ENCODE peak calls at places on chromosomes 2 and 18, in seven cellular contexts. H is GDM1, T is fibroblast of the aortic adventitia, X is nephron progenitor cell, O is G401, M is T-helper 2 cell, S is HFF-Myc. P is an unnamed sample.

GRCh38 chr2:201707753-201708152 is 9.3 kb upstream of the MPP4 start:
- DNase-seq in H (no peak), T (peak; percentile 81), X (no peak), O (peak; percentile 29), M (no peak), S (no peak), P (no peak)

GRCh38 chr2:69032336-69032735 is 19.4 kb downstream of the ANTXR1 start:
- DNase-seq in H (no peak), T (no peak), X (no peak), O (no peak), M (no peak), S (no peak), P (no peak)

GRCh38 chr18:59268127-59268721 is 5.0 kb downstream of the RAX start:
- DNase-seq in H (no peak), T (no peak), X (no peak), O (no peak), M (no peak), S (no peak), P (no peak)

GRCh38 chr2:17083902-17084301 is 418.3 kb upstream of the CYRIA start:
- DNase-seq in H (no peak), T (no peak), X (no peak), O (no peak), M (no peak), S (no peak), P (no peak)

GRCh38 chr2:100265226-100265625 is 57.1 kb downstream of the LONRF2 start:
- DNase-seq in H (no peak), T (no peak), X (no peak), O (no peak), M (no peak), S (no peak), P (no peak)

GRCh38 chr2:238133499-238134392 is 4.7 kb upstream of the KLHL30 start:
- DNase-seq in H (no peak), T (no peak), X (no peak), O (no peak), M (no peak), S (no peak), P (no peak)

GRCh38 chr2:1770566-1771380 is 26.5 kb upstream of the PXDN start:
- DNase-seq in H (no peak), T (no peak), X (no peak), O (no peak), M (no peak), S (no peak), P (no peak)

GRCh38 chr2:111662771-111663470 is 221.1 kb downstream of the ANAPC1 start:
- DNase-seq in H (no peak), T (peak; percentile 56), X (no peak), O (no peak), M (no peak), S (no peak), P (peak; percentile 68)

GRCh38 chr2:12637754-12638153 is 79.0 kb upstream of the TRIB2 start:
- DNase-seq in H (no peak), T (peak; percentile 8), X (no peak), O (no peak), M (no peak), S (no peak), P (no peak)

GRCh38 chr18:50097702-50098101 is 97.2 kb downstream of the MYO5B start:
- DNase-seq in H (no peak), T (no peak), X (no peak), O (no peak), M (no peak), S (no peak), P (no peak)

GRCh38 chr18:78562446-78563020 is 417.1 kb upstream of the SALL3 start:
- DNase-seq in H (no peak), T (no peak), X (no peak), O (no peak), M (no peak), S (no peak), P (no peak)

GRCh38 chr2:159557437-159558034 is 58.8 kb downstream of the BAZ2B start:
- DNase-seq in H (no peak), T (peak; percentile 17), X (no peak), O (peak; percentile 26), M (no peak), S (no peak), P (no peak)

GRCh38 chr2:58350484-58350883 is 109.4 kb upstream of the FANCL start:
- DNase-seq in H (no peak), T (no peak), X (no peak), O (no peak), M (no peak), S (no peak), P (peak; percentile 25)

GRCh38 chr2:168392031-168392430 is 64.0 kb upstream of the CERS6 start:
- DNase-seq in H (no peak), T (no peak), X (no peak), O (no peak), M (no peak), S (no peak), P (no peak)

GRCh38 chr2:28436525-28437051 is 43.9 kb downstream of the FOSL2 start:
- DNase-seq in H (no peak), T (no peak), X (no peak), O (no peak), M (no peak), S (no peak), P (no peak)

GRCh38 chr2:190855245-190855644 is 25.4 kb upstream of the GLS start:
- DNase-seq in H (no peak), T (no peak), X (no peak), O (no peak), M (no peak), S (no peak), P (no peak)

GRCh38 chr18:32201936-32202335 is 12.1 kb downstream of the MEP1B start:
- DNase-seq in H (no peak), T (no peak), X (no peak), O (no peak), M (no peak), S (no peak), P (no peak)

GRCh38 chr2:239220363-239220762 is 180.5 kb downstream of the HDAC4 start:
- DNase-seq in H (no peak), T (no peak), X (no peak), O (no peak), M (no peak), S (no peak), P (no peak)

GRCh38 chr2:96747061-96747460 is 7.2 kb upstream of the LMAN2L start:
- DNase-seq in H (no peak), T (no peak), X (no peak), O (no peak), M (no peak), S (no peak), P (no peak)

GRCh38 chr2:135030826-135031225 is 16.4 kb downstream of the MAP3K19 start:
- DNase-seq in H (no peak), T (peak; percentile 61), X (peak; percentile 35), O (no peak), M (no peak), S (no peak), P (peak; percentile 40)

GRCh38 chr2:207184348-207184747 is 18.6 kb upstream of the KLF7 start:
- DNase-seq in H (no peak), T (peak; percentile 69), X (no peak), O (no peak), M (no peak), S (no peak), P (no peak)

GRCh38 chr2:199869227-199869541 is 18.2 kb upstream of the FTCDNL1 start:
- DNase-seq in H (no peak), T (no peak), X (no peak), O (no peak), M (no peak), S (no peak), P (no peak)

GRCh38 chr2:45691152-45691551 is 39.7 kb downstream of the PRKCE start:
- DNase-seq in H (no peak), T (no peak), X (no peak), O (peak; percentile 32), M (no peak), S (no peak), P (peak; percentile 39)